ENCODE peak calls at places on chromosomes 13 and 19, in seven cellular contexts. J, X, Y, B, V, E and S are unnamed samples.

GRCh38 chr19:55688422-55689218 is 13.6 kb downstream of the EPN1 start:
- DNase-seq in J (peak), X (no peak), Y (no peak), B (no peak), V (no peak), E (no peak), S (no peak)

GRCh38 chr13:44668707-44669106 is 92.6 kb upstream of the TSC22D1 start:
- DNase-seq in J (no peak), X (no peak), Y (no peak), B (no peak), V (no peak), E (no peak), S (no peak)

GRCh38 chr19:29714953-29715694 is at the start of gene C19orf12:
- DNase-seq in J (peak), X (peak), Y (peak), B (no peak), V (no peak), E (peak), S (no peak)

GRCh38 chr13:112532837-112533745 is 54.9 kb downstream of the TUBGCP3 start:
- DNase-seq in J (no peak), X (peak), Y (no peak), B (no peak), V (no peak), E (no peak), S (no peak)

GRCh38 chr19:2064395-2064787 is 13.3 kb upstream of the MKNK2 start:
- DNase-seq in J (no peak), X (no peak), Y (no peak), B (no peak), V (no peak), E (no peak), S (no peak)

GRCh38 chr13:67147257-67148218 is 82.6 kb downstream of the PCDH9 start:
- DNase-seq in J (no peak), X (peak), Y (peak), B (peak), V (no peak), E (peak), S (no peak)

GRCh38 chr19:58399903-58400637 is 4.6 kb downstream of the RNF225 start:
- DNase-seq in J (no peak), X (no peak), Y (no peak), B (no peak), V (no peak), E (no peak), S (no peak)

GRCh38 chr19:53553865-53554791 is 16.2 kb downstream of the ZNF331 start:
- DNase-seq in J (no peak), X (peak), Y (peak), B (peak), V (peak), E (no peak), S (peak)

GRCh38 chr13:105050696-105051095 is 1484.8 kb downstream of the EFNB2 start:
- DNase-seq in J (no peak), X (no peak), Y (no peak), B (no peak), V (no peak), E (no peak), S (no peak)

GRCh38 chr19:36113895-36114762 is 546 bp downstream of the POLR2I start:
- DNase-seq in J (peak), X (peak), Y (peak), B (no peak), V (no peak), E (no peak), S (peak)

GRCh38 chr19:5046339-5047039 is 77.6 kb downstream of the KDM4B start:
- DNase-seq in J (no peak), X (no peak), Y (peak), B (no peak), V (no peak), E (peak), S (peak)